ENCODE peak calls at places on chromosome 14, in six cellular contexts. One of them, this sample, is unnamed.

GRCh38 chr14:37144729-37145363 is 27.6 kb downstream of the SLC25A21 start:
- DNase-seq in stimulated activated CD4-positive, alpha-beta T cell treated with anti-CD3 and anti-CD28 coated beads, Interleukin-4, amount 100 ng/mL, for 24 hours: no peak
- DNase-seq in retinal pigment epithelial cell: no peak
- DNase-seq in left cardiac atrium: no peak
- DNase-seq in aorta: no peak
- DNase-seq in left ventricle myocardium inferior: no peak
- DNase-seq in this sample: no peak

GRCh38 chr14:76717508-76717907 is 43.8 kb upstream of the VASH1 start:
- DNase-seq in stimulated activated CD4-positive, alpha-beta T cell treated with anti-CD3 and anti-CD28 coated beads, Interleukin-4, amount 100 ng/mL, for 24 hours: no peak
- DNase-seq in retinal pigment epithelial cell: no peak
- DNase-seq in left cardiac atrium: no peak
- DNase-seq in aorta: no peak
- DNase-seq in left ventricle myocardium inferior: no peak
- DNase-seq in this sample: no peak

GRCh38 chr14:84375235-84375634 is 1154.7 kb upstream of the FLRT2 start:
- DNase-seq in stimulated activated CD4-positive, alpha-beta T cell treated with anti-CD3 and anti-CD28 coated beads, Interleukin-4, amount 100 ng/mL, for 24 hours: no peak
- DNase-seq in retinal pigment epithelial cell: no peak
- DNase-seq in left cardiac atrium: no peak
- DNase-seq in aorta: no peak
- DNase-seq in left ventricle myocardium inferior: no peak
- DNase-seq in this sample: no peak

GRCh38 chr14:103923863-103924262 is 4.4 kb upstream of the TDRD9 start:
- DNase-seq in stimulated activated CD4-positive, alpha-beta T cell treated with anti-CD3 and anti-CD28 coated beads, Interleukin-4, amount 100 ng/mL, for 24 hours: no peak
- DNase-seq in retinal pigment epithelial cell: no peak
- DNase-seq in left cardiac atrium: peak
- DNase-seq in aorta: no peak
- DNase-seq in left ventricle myocardium inferior: peak
- DNase-seq in this sample: no peak

GRCh38 chr14:56081139-56081538 is 37.1 kb upstream of the PELI2 start:
- DNase-seq in stimulated activated CD4-positive, alpha-beta T cell treated with anti-CD3 and anti-CD28 coated beads, Interleukin-4, amount 100 ng/mL, for 24 hours: no peak
- DNase-seq in retinal pigment epithelial cell: no peak
- DNase-seq in left cardiac atrium: no peak
- DNase-seq in aorta: no peak
- DNase-seq in left ventricle myocardium inferior: no peak
- DNase-seq in this sample: no peak

GRCh38 chr14:104589338-104590195 is 10.0 kb downstream of the C14orf180 start:
- DNase-seq in stimulated activated CD4-positive, alpha-beta T cell treated with anti-CD3 and anti-CD28 coated beads, Interleukin-4, amount 100 ng/mL, for 24 hours: no peak
- DNase-seq in retinal pigment epithelial cell: no peak
- DNase-seq in left cardiac atrium: no peak
- DNase-seq in aorta: no peak
- DNase-seq in left ventricle myocardium inferior: no peak
- DNase-seq in this sample: no peak

GRCh38 chr14:37186865-37187264 is 10.9 kb upstream of the MIPOL1 start:
- DNase-seq in stimulated activated CD4-positive, alpha-beta T cell treated with anti-CD3 and anti-CD28 coated beads, Interleukin-4, amount 100 ng/mL, for 24 hours: no peak
- DNase-seq in retinal pigment epithelial cell: no peak
- DNase-seq in left cardiac atrium: no peak
- DNase-seq in aorta: no peak
- DNase-seq in left ventricle myocardium inferior: no peak
- DNase-seq in this sample: no peak

GRCh38 chr14:67385120-67385519 is 25.0 kb downstream of the EIF2S1 start:
- DNase-seq in stimulated activated CD4-positive, alpha-beta T cell treated with anti-CD3 and anti-CD28 coated beads, Interleukin-4, amount 100 ng/mL, for 24 hours: no peak
- DNase-seq in retinal pigment epithelial cell: no peak
- DNase-seq in left cardiac atrium: no peak
- DNase-seq in aorta: no peak
- DNase-seq in left ventricle myocardium inferior: no peak
- DNase-seq in this sample: no peak

GRCh38 chr14:24187538-24187915 is 1.1 kb downstream of the IPO4 start:
- DNase-seq in stimulated activated CD4-positive, alpha-beta T cell treated with anti-CD3 and anti-CD28 coated beads, Interleukin-4, amount 100 ng/mL, for 24 hours: no peak
- DNase-seq in retinal pigment epithelial cell: no peak
- DNase-seq in left cardiac atrium: no peak
- DNase-seq in aorta: peak
- DNase-seq in left ventricle myocardium inferior: no peak
- DNase-seq in this sample: no peak

GRCh38 chr14:50790568-50790967 is 40.4 kb downstream of the NIN start:
- DNase-seq in stimulated activated CD4-positive, alpha-beta T cell treated with anti-CD3 and anti-CD28 coated beads, Interleukin-4, amount 100 ng/mL, for 24 hours: no peak
- DNase-seq in retinal pigment epithelial cell: no peak
- DNase-seq in left cardiac atrium: no peak
- DNase-seq in aorta: no peak
- DNase-seq in left ventricle myocardium inferior: no peak
- DNase-seq in this sample: no peak

GRCh38 chr14:89986475-89986874 is 30.7 kb downstream of the TDP1 start:
- DNase-seq in stimulated activated CD4-positive, alpha-beta T cell treated with anti-CD3 and anti-CD28 coated beads, Interleukin-4, amount 100 ng/mL, for 24 hours: no peak
- DNase-seq in retinal pigment epithelial cell: no peak
- DNase-seq in left cardiac atrium: no peak
- DNase-seq in aorta: no peak
- DNase-seq in left ventricle myocardium inferior: no peak
- DNase-seq in this sample: no peak

GRCh38 chr14:85532981-85533820 is 3.3 kb downstream of the FLRT2 start:
- DNase-seq in stimulated activated CD4-positive, alpha-beta T cell treated with anti-CD3 and anti-CD28 coated beads, Interleukin-4, amount 100 ng/mL, for 24 hours: no peak
- DNase-seq in retinal pigment epithelial cell: no peak
- DNase-seq in left cardiac atrium: peak
- DNase-seq in aorta: peak
- DNase-seq in left ventricle myocardium inferior: peak
- DNase-seq in this sample: no peak

GRCh38 chr14:86838363-86838762 is 1154.6 kb downstream of the GALC start:
- DNase-seq in stimulated activated CD4-positive, alpha-beta T cell treated with anti-CD3 and anti-CD28 coated beads, Interleukin-4, amount 100 ng/mL, for 24 hours: peak
- DNase-seq in retinal pigment epithelial cell: no peak
- DNase-seq in left cardiac atrium: no peak
- DNase-seq in aorta: no peak
- DNase-seq in left ventricle myocardium inferior: no peak
- DNase-seq in this sample: no peak

GRCh38 chr14:65019944-65020566 is 33.4 kb downstream of the FNTB start:
- DNase-seq in stimulated activated CD4-positive, alpha-beta T cell treated with anti-CD3 and anti-CD28 coated beads, Interleukin-4, amount 100 ng/mL, for 24 hours: no peak
- DNase-seq in retinal pigment epithelial cell: peak
- DNase-seq in left cardiac atrium: no peak
- DNase-seq in aorta: no peak
- DNase-seq in left ventricle myocardium inferior: no peak
- DNase-seq in this sample: no peak

GRCh38 chr14:96827310-96827709 is 30.1 kb downstream of the VRK1 start:
- DNase-seq in stimulated activated CD4-positive, alpha-beta T cell treated with anti-CD3 and anti-CD28 coated beads, Interleukin-4, amount 100 ng/mL, for 24 hours: no peak
- DNase-seq in retinal pigment epithelial cell: peak
- DNase-seq in left cardiac atrium: no peak
- DNase-seq in aorta: no peak
- DNase-seq in left ventricle myocardium inferior: no peak
- DNase-seq in this sample: no peak

GRCh38 chr14:90276627-90277367 is 20.4 kb downstream of the PSMC1 start:
- DNase-seq in stimulated activated CD4-positive, alpha-beta T cell treated with anti-CD3 and anti-CD28 coated beads, Interleukin-4, amount 100 ng/mL, for 24 hours: no peak
- DNase-seq in retinal pigment epithelial cell: no peak
- DNase-seq in left cardiac atrium: no peak
- DNase-seq in aorta: no peak
- DNase-seq in left ventricle myocardium inferior: no peak
- DNase-seq in this sample: no peak

This sample was measured in GM12878.